ENCODE peak calls at places on chromosomes 2 and 18, in eight cellular contexts. I is sigmoid colon, M is ovary, N is SK-N-SH, O is A549, X is transverse colon, A is K562, R is tibial nerve. W is an unnamed sample.

GRCh38 chr2:26745609-26746327 is 18.3 kb upstream of the SLC35F6 start:
- DNase-seq in I (peak; percentile 90), M (peak; percentile 77), N (peak; percentile 85), O (peak; percentile 88), X (peak; percentile 85), A (peak; percentile 83), R (peak; percentile 80), W (peak; percentile 87)

GRCh38 chr2:239600650-239601049 is 199.8 kb upstream of the HDAC4 start:
- DNase-seq in I (peak; percentile 28), M (no peak), N (no peak), O (no peak), X (no peak), A (no peak), R (no peak), W (peak; percentile 32)

GRCh38 chr2:58291726-58292430 is 50.8 kb upstream of the FANCL start:
- DNase-seq in I (no peak), M (no peak), N (no peak), O (no peak), X (no peak), A (no peak), R (no peak), W (no peak)

GRCh38 chr18:67519582-67519981 is 3.1 kb upstream of the DSEL start:
- DNase-seq in I (no peak), M (no peak), N (no peak), O (no peak), X (no peak), A (no peak), R (no peak), W (no peak)

GRCh38 chr2:70670202-70670601 is 97.8 kb downstream of the ADD2 start:
- DNase-seq in I (peak; percentile 12), M (no peak), N (no peak), O (no peak), X (no peak), A (no peak), R (no peak), W (no peak)

GRCh38 chr2:211407076-211407475 is 850.7 kb downstream of the CPS1 start:
- DNase-seq in I (no peak), M (no peak), N (no peak), O (no peak), X (no peak), A (no peak), R (no peak), W (no peak)

GRCh38 chr2:195647302-195647701 is 9.7 kb upstream of the SLC39A10 start:
- DNase-seq in I (no peak), M (no peak), N (no peak), O (no peak), X (no peak), A (no peak), R (no peak), W (no peak)

GRCh38 chr18:2994603-2995432 is 18.1 kb downstream of the LPIN2 start:
- DNase-seq in I (no peak), M (no peak), N (no peak), O (no peak), X (peak; percentile 31), A (peak; percentile 91), R (no peak), W (no peak)

GRCh38 chr18:37812961-37813360 is 247.4 kb upstream of the CELF4 start:
- DNase-seq in I (no peak), M (no peak), N (no peak), O (no peak), X (no peak), A (no peak), R (no peak), W (no peak)

GRCh38 chr2:205746408-205746785 is 64.1 kb downstream of the NRP2 start:
- DNase-seq in I (peak; percentile 82), M (no peak), N (peak; percentile 71), O (peak; percentile 51), X (peak; percentile 56), A (no peak), R (no peak), W (no peak)

GRCh38 chr2:98459776-98460175 is 15.1 kb downstream of the INPP4A start:
- DNase-seq in I (peak; percentile 55), M (no peak), N (no peak), O (no peak), X (no peak), A (no peak), R (no peak), W (no peak)

GRCh38 chr18:13983506-13983905 is 68.2 kb upstream of the MC2R start:
- DNase-seq in I (no peak), M (no peak), N (no peak), O (no peak), X (no peak), A (no peak), R (no peak), W (no peak)

GRCh38 chr2:17035010-17035409 is 369.4 kb upstream of the CYRIA start:
- DNase-seq in I (no peak), M (no peak), N (no peak), O (no peak), X (no peak), A (no peak), R (no peak), W (no peak)

GRCh38 chr2:85795331-85796045 is 41.7 kb downstream of the ATOH8 start:
- DNase-seq in I (peak; percentile 59), M (no peak), N (peak; percentile 31), O (no peak), X (peak; percentile 5), A (no peak), R (no peak), W (no peak)

GRCh38 chr2:145000376-145000775 is 480.5 kb upstream of the ZEB2 start:
- DNase-seq in I (no peak), M (no peak), N (no peak), O (no peak), X (no peak), A (no peak), R (no peak), W (no peak)
- TF ChIP-seq EP300 in I (no peak), M (no peak), N (no peak), O (no peak), X (no peak), A (no peak), R (no peak), W (no peak)

GRCh38 chr2:171345971-171346722 is 87.6 kb downstream of the METTL8 start:
- DNase-seq in I (no peak), M (no peak), N (no peak), O (no peak), X (peak; percentile 26), A (no peak), R (no peak), W (no peak)
- H3K4me1 ChIP-seq in I (no peaks in the 10 kb centered on the region), M (peaks cover 3% of the 10 kb centered on the region), N (peaks cover 3% of the 10 kb centered on the region), O (peaks cover 23% of the 10 kb centered on the region), X (peaks cover 8% of the 10 kb centered on the region), A (peaks cover 8% of the 10 kb centered on the region), R (no peaks in the 10 kb centered on the region), W (peaks cover 20% of the 10 kb centered on the region)

DNA sequence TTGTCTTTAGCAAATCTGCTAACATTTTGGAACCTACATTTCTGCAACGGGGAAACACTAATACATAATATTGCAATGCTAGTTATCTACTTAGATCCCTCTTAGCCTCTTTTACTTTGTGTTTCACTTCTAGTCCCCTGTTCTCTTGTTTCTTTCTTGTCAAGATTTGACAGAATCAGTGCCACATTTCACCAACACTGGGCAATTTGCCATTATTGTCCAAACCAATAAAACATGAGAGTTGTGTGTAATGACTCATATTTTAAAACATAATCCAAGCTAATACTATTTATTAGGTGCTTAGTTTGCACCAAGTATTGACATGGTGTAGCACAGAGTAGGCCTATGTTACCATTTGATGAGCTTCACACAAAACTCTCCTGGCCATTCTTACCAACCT is 33.7 kb upstream of the ACVR1C start:
- DNase-seq in I (no peak), M (no peak), N (no peak), O (no peak), X (no peak), A (no peak), R (no peak), W (no peak)
- TF ChIP-seq EP300 in I (no peak), M (no peak), N (no peak), O (no peak), X (no peak), A (no peak), R (no peak), W (no peak)

GRCh38 chr2:235024191-235024611 is 72.4 kb downstream of the SH3BP4 start:
- DNase-seq in I (peak; percentile 40), M (no peak), N (no peak), O (no peak), X (no peak), A (no peak), R (no peak), W (peak; percentile 60)

GRCh38 chr2:235027558-235028214 is 75.9 kb downstream of the SH3BP4 start:
- DNase-seq in I (peak; percentile 53), M (no peak), N (no peak), O (peak; percentile 59), X (no peak), A (no peak), R (no peak), W (no peak)

GRCh38 chr2:235026649-235027557 is 75.1 kb downstream of the SH3BP4 start:
- DNase-seq in I (peak; percentile 64), M (no peak), N (no peak), O (peak; percentile 81), X (peak; percentile 90), A (no peak), R (peak; percentile 31), W (no peak)

GRCh38 chr2:235024951-235025773 is 73.3 kb downstream of the SH3BP4 start:
- DNase-seq in I (peak; percentile 41), M (no peak), N (no peak), O (no peak), X (no peak), A (no peak), R (no peak), W (no peak)

GRCh38 chr2:235026137-235026536 is 74.3 kb downstream of the SH3BP4 start:
- DNase-seq in I (peak; percentile 62), M (peak; percentile 38), N (no peak), O (peak; percentile 83), X (peak; percentile 34), A (no peak), R (no peak), W (peak; percentile 67)
- H3K4me1 ChIP-seq in I (no peaks in the 10 kb centered on the region), M (peaks cover 7% of the 10 kb centered on the region), N (peaks cover 37% of the 10 kb centered on the region), O (peaks cover 79% of the 10 kb centered on the region), X (peaks cover 7% of the 10 kb centered on the region), A (no peaks in the 10 kb centered on the region), R (no peaks in the 10 kb centered on the region), W (peaks cover 54% of the 10 kb centered on the region)

GRCh38 chr2:143505542-143505941 is 376.3 kb downstream of the ARHGAP15 start:
- DNase-seq in I (no peak), M (no peak), N (no peak), O (no peak), X (no peak), A (no peak), R (no peak), W (no peak)

GRCh38 chr2:143501245-143501644 is 372.0 kb downstream of the ARHGAP15 start:
- DNase-seq in I (no peak), M (no peak), N (no peak), O (no peak), X (no peak), A (no peak), R (no peak), W (no peak)

GRCh38 chr2:143504397-143504796 is 375.2 kb downstream of the ARHGAP15 start:
- DNase-seq in I (no peak), M (no peak), N (no peak), O (no peak), X (no peak), A (no peak), R (no peak), W (no peak)

GRCh38 chr2:143503280-143503679 is 374.1 kb downstream of the ARHGAP15 start:
- DNase-seq in I (no peak), M (no peak), N (no peak), O (no peak), X (no peak), A (no peak), R (no peak), W (no peak)
- TF ChIP-seq EP300 in I (no peak), M (no peak), N (no peak), O (no peak), X (no peak), A (no peak), R (no peak), W (no peak)

GRCh38 chr2:213219816-213220215 is 64.4 kb upstream of the SPAG16 start:
- DNase-seq in I (no peak), M (no peak), N (no peak), O (no peak), X (no peak), A (no peak), R (no peak), W (no peak)
- H3K4me1 ChIP-seq in I (no peaks in the 10 kb centered on the region), M (no peaks in the 10 kb centered on the region), N (no peaks in the 10 kb centered on the region), O (no peaks in the 10 kb centered on the region), X (no peaks in the 10 kb centered on the region), A (no peaks in the 10 kb centered on the region), R (no peaks in the 10 kb centered on the region), W (peaks cover 7% of the 10 kb centered on the region)